ENCODE peak calls at places on chromosomes 12 and 14, in seven cellular contexts. O, H, Q, W, J, G and S are unnamed samples.
A peak's percentile ranks its signal among the peaks of the same experiment; 100 is the strongest.

GRCh38 chr14:59294662-59294992 is 106.2 kb downstream of the DAAM1 start:
- DNase-seq in O (no peak), H (no peak), Q (no peak), W (no peak), J (no peak), G (no peak), S (peak; percentile 79)

GRCh38 chr12:132106921-132107320 is 37.2 kb downstream of the DDX51 start:
- DNase-seq in O (no peak), H (no peak), Q (peak; percentile 59), W (no peak), J (peak; percentile 79), G (no peak), S (no peak)

GRCh38 chr14:68569546-68569908 is 223.3 kb downstream of the ZFP36L1 start:
- DNase-seq in O (no peak), H (no peak), Q (no peak), W (no peak), J (no peak), G (no peak), S (no peak)

GRCh38 chr12:16325426-16325825 is 22.0 kb upstream of the MGST1 start:
- DNase-seq in O (no peak), H (no peak), Q (no peak), W (no peak), J (no peak), G (no peak), S (peak; percentile 9)

GRCh38 chr12:26434299-26434915 is 239.0 kb downstream of the SSPN start:
- DNase-seq in O (peak; percentile 17), H (no peak), Q (peak; percentile 68), W (peak; percentile 67), J (peak; percentile 63), G (peak; percentile 31), S (peak; percentile 86)

GRCh38 chr14:58138065-58138718 is 13.8 kb downstream of the ARMH4 start:
- DNase-seq in O (no peak), H (no peak), Q (no peak), W (peak; percentile 41), J (no peak), G (no peak), S (no peak)

GRCh38 chr12:67720383-67720856 is 71.9 kb downstream of the DYRK2 start:
- DNase-seq in O (no peak), H (no peak), Q (peak; percentile 77), W (no peak), J (peak; percentile 89), G (no peak), S (peak; percentile 35)

GRCh38 chr12:124898200-124898950 is 16.1 kb downstream of the UBC start:
- DNase-seq in O (peak; percentile 49), H (peak; percentile 59), Q (no peak), W (peak; percentile 73), J (peak; percentile 49), G (no peak), S (peak; percentile 71)

GRCh38 chr12:26610774-26611173 is 222.2 kb downstream of the ITPR2 start:
- DNase-seq in O (no peak), H (no peak), Q (no peak), W (no peak), J (no peak), G (no peak), S (no peak)

GRCh38 chr12:6292606-6293005 is 17.9 kb upstream of the PLEKHG6 start:
- DNase-seq in O (no peak), H (no peak), Q (peak; percentile 86), W (no peak), J (peak; percentile 59), G (no peak), S (peak; percentile 92)

GRCh38 chr12:123096159-123096558 is 54.7 kb downstream of the PITPNM2 start:
- DNase-seq in O (no peak), H (no peak), Q (no peak), W (no peak), J (no peak), G (no peak), S (no peak)

GRCh38 chr14:65242732-65243134 is 140.4 kb upstream of the MAX start:
- DNase-seq in O (no peak), H (no peak), Q (peak; percentile 40), W (no peak), J (no peak), G (no peak), S (no peak)

GRCh38 chr14:68399971-68400370 is 392.9 kb downstream of the ZFP36L1 start:
- DNase-seq in O (no peak), H (no peak), Q (no peak), W (no peak), J (no peak), G (no peak), S (no peak)

GRCh38 chr14:70358631-70359030 is 852 bp downstream of the COX16 start:
- DNase-seq in O (peak; percentile 5), H (no peak), Q (no peak), W (no peak), J (peak; percentile 10), G (no peak), S (peak; percentile 73)

GRCh38 chr12:77102691-77103090 is 37.3 kb upstream of the E2F7 start:
- DNase-seq in O (no peak), H (no peak), Q (peak; percentile 82), W (no peak), J (peak; percentile 87), G (no peak), S (peak; percentile 80)

GRCh38 chr12:93430280-93430679 is 11.5 kb downstream of the UBE2N start:
- DNase-seq in O (no peak), H (no peak), Q (no peak), W (no peak), J (no peak), G (no peak), S (no peak)

GRCh38 chr12:1348606-1349005 is 245.8 kb downstream of the FBXL14 start:
- DNase-seq in O (no peak), H (no peak), Q (no peak), W (no peak), J (peak; percentile 17), G (no peak), S (peak; percentile 12)

GRCh38 chr12:109523504-109523903 is 46.1 kb downstream of the UBE3B start:
- DNase-seq in O (no peak), H (no peak), Q (no peak), W (no peak), J (no peak), G (no peak), S (no peak)

GRCh38 chr14:32007755-32008374 is 69.2 kb upstream of the ARHGAP5 start:
- DNase-seq in O (no peak), H (no peak), Q (no peak), W (no peak), J (no peak), G (no peak), S (no peak)

GRCh38 chr12:108568653-108569154 is 6.3 kb downstream of the ISCU start:
- DNase-seq in O (peak; percentile 78), H (no peak), Q (no peak), W (peak; percentile 98), J (no peak), G (no peak), S (no peak)

GRCh38 chr14:99584823-99585222 is 19.2 kb downstream of the CCDC85C start:
- DNase-seq in O (no peak), H (no peak), Q (no peak), W (no peak), J (no peak), G (no peak), S (no peak)

GRCh38 chr12:1796515-1797010 is 23.8 kb upstream of the LRTM2 start:
- DNase-seq in O (peak; percentile 62), H (peak; percentile 70), Q (no peak), W (peak; percentile 67), J (peak; percentile 59), G (no peak), S (peak; percentile 66)

GRCh38 chr12:78442454-78442801 is 422.1 kb upstream of the SYT1 start:
- DNase-seq in O (no peak), H (no peak), Q (peak; percentile 73), W (no peak), J (peak; percentile 27), G (no peak), S (peak; percentile 81)

GRCh38 chr12:41202051-41202450 is 13.9 kb downstream of the PDZRN4 start:
- DNase-seq in O (no peak), H (no peak), Q (no peak), W (no peak), J (no peak), G (no peak), S (no peak)

GRCh38 chr12:13000616-13000934 is 510 bp upstream of the HEBP1 start:
- DNase-seq in O (peak; percentile 66), H (no peak), Q (peak; percentile 25), W (no peak), J (no peak), G (no peak), S (peak; percentile 67)

GRCh38 chr12:6724409-6724797 is 557 bp downstream of the COPS7A start:
- DNase-seq in O (peak; percentile 55), H (no peak), Q (no peak), W (peak; percentile 69), J (no peak), G (no peak), S (peak; percentile 52)

GRCh38 chr12:72207094-72207493 is 65.1 kb upstream of the TRHDE start:
- DNase-seq in O (no peak), H (no peak), Q (no peak), W (no peak), J (no peak), G (no peak), S (no peak)

GRCh38 chr14:101034986-101035385 is 131.5 kb upstream of the RTL1 start:
- DNase-seq in O (no peak), H (no peak), Q (no peak), W (no peak), J (no peak), G (no peak), S (no peak)

GRCh38 chr14:76550534-76550933 is 174.6 kb downstream of the ESRRB start:
- DNase-seq in O (no peak), H (no peak), Q (peak; percentile 15), W (peak; percentile 28), J (peak; percentile 8), G (no peak), S (peak; percentile 16)

GRCh38 chr12:104387190-104387589 is 69.6 kb upstream of the CHST11 start:
- DNase-seq in O (no peak), H (no peak), Q (peak; percentile 53), W (no peak), J (no peak), G (no peak), S (no peak)

GRCh38 chr12:109921982-109922381 is 21.9 kb downstream of the TCHP start:
- DNase-seq in O (no peak), H (no peak), Q (no peak), W (no peak), J (no peak), G (no peak), S (no peak)